ENCODE peak calls at places on chromosome 1, in seven cellular contexts. One of them, this sample, is unnamed.

GRCh38 chr1:35264861-35265260 is 3.6 kb upstream of the ZMYM4 start:
- DNase-seq in T47D: peak
- DNase-seq in ureter: peak
- DNase-seq in ovary: peak
- DNase-seq in SK-MEL-5: peak
- DNase-seq in stimulated activated naive CD4-positive, alpha-beta T cell: no peak
- DNase-seq in EH: peak
- DNase-seq in this sample: peak

GRCh38 chr1:10070206-10070605 is 37.4 kb downstream of the UBE4B start:
- DNase-seq in T47D: no peak
- DNase-seq in ureter: no peak
- DNase-seq in EH: peak
- DNase-seq in ovary: no peak
- DNase-seq in SK-MEL-5: no peak
- DNase-seq in stimulated activated naive CD4-positive, alpha-beta T cell: no peak
- DNase-seq in this sample: no peak

GRCh38 chr1:47424336-47424982 is 8.4 kb downstream of the FOXE3 start:
- DNase-seq in ureter: no peak
- DNase-seq in T47D: peak
- DNase-seq in stimulated activated naive CD4-positive, alpha-beta T cell: no peak
- DNase-seq in ovary: no peak
- DNase-seq in SK-MEL-5: peak
- DNase-seq in EH: peak
- DNase-seq in this sample: peak

GRCh38 chr1:165894591-165894990 is 67.2 kb downstream of the UCK2 start:
- DNase-seq in EH: peak
- DNase-seq in T47D: no peak
- DNase-seq in ovary: no peak
- DNase-seq in stimulated activated naive CD4-positive, alpha-beta T cell: no peak
- DNase-seq in ureter: no peak
- DNase-seq in SK-MEL-5: peak
- DNase-seq in this sample: peak

GRCh38 chr1:111571987-111572386 is 47.6 kb upstream of the RAP1A start:
- DNase-seq in T47D: no peak
- DNase-seq in SK-MEL-5: no peak
- DNase-seq in EH: peak
- DNase-seq in ovary: no peak
- DNase-seq in stimulated activated naive CD4-positive, alpha-beta T cell: no peak
- DNase-seq in ureter: no peak
- DNase-seq in this sample: no peak

GRCh38 chr1:155241851-155242264 is 13.4 kb downstream of the ENTREP3 start:
- DNase-seq in stimulated activated naive CD4-positive, alpha-beta T cell: no peak
- DNase-seq in ovary: no peak
- DNase-seq in EH: no peak
- DNase-seq in ureter: no peak
- DNase-seq in T47D: no peak
- DNase-seq in SK-MEL-5: peak
- DNase-seq in this sample: no peak

GRCh38 chr1:189269011-189269410 is 1208.7 kb downstream of the BRINP3 start:
- DNase-seq in T47D: peak
- DNase-seq in SK-MEL-5: no peak
- DNase-seq in ovary: no peak
- DNase-seq in stimulated activated naive CD4-positive, alpha-beta T cell: no peak
- DNase-seq in ureter: no peak
- DNase-seq in EH: no peak
- DNase-seq in this sample: peak

GRCh38 chr1:173590557-173590956 is 12.3 kb downstream of the SLC9C2 start:
- DNase-seq in EH: peak
- DNase-seq in T47D: no peak
- DNase-seq in ureter: no peak
- DNase-seq in stimulated activated naive CD4-positive, alpha-beta T cell: no peak
- DNase-seq in SK-MEL-5: no peak
- DNase-seq in ovary: no peak
- DNase-seq in this sample: peak

GRCh38 chr1:108089482-108089881 is 110.7 kb downstream of the SLC25A24 start:
- DNase-seq in EH: peak
- DNase-seq in stimulated activated naive CD4-positive, alpha-beta T cell: no peak
- DNase-seq in T47D: no peak
- DNase-seq in ureter: no peak
- DNase-seq in SK-MEL-5: no peak
- DNase-seq in ovary: no peak
- DNase-seq in this sample: no peak

GRCh38 chr1:246588322-246588721 is 22.1 kb downstream of the CNST start:
- DNase-seq in ureter: no peak
- DNase-seq in T47D: no peak
- DNase-seq in EH: peak
- DNase-seq in stimulated activated naive CD4-positive, alpha-beta T cell: no peak
- DNase-seq in ovary: no peak
- DNase-seq in SK-MEL-5: peak
- DNase-seq in this sample: no peak

GRCh38 chr1:180930687-180931086 is 18.0 kb downstream of the KIAA1614 start:
- DNase-seq in T47D: no peak
- DNase-seq in ovary: no peak
- DNase-seq in ureter: no peak
- DNase-seq in stimulated activated naive CD4-positive, alpha-beta T cell: no peak
- DNase-seq in EH: no peak
- DNase-seq in SK-MEL-5: no peak
- DNase-seq in this sample: no peak

GRCh38 chr1:220182081-220182480 is 88.1 kb downstream of the IARS2 start:
- DNase-seq in SK-MEL-5: no peak
- DNase-seq in ovary: no peak
- DNase-seq in T47D: no peak
- DNase-seq in EH: no peak
- DNase-seq in ureter: no peak
- DNase-seq in stimulated activated naive CD4-positive, alpha-beta T cell: no peak
- DNase-seq in this sample: no peak

This sample was measured in LNCaP clone FGC.